ENCODE peak calls at places on chromosomes 13 and 19, in four cellular contexts. One of them, this sample, is unnamed.

GRCh38 chr19:49224856-49225255 is 67.3 kb downstream of the TRPM4 start:
- DNase-seq in left ventricle myocardium inferior: peak
- DNase-seq in AG10803: peak
- DNase-seq in foreskin fibroblast: peak
- DNase-seq in this sample: peak

GRCh38 chr19:41882568-41883462 is at the start of gene ARHGEF1:
- DNase-seq in left ventricle myocardium inferior: peak
- DNase-seq in AG10803: peak
- DNase-seq in foreskin fibroblast: no peak
- DNase-seq in this sample: peak

GRCh38 chr19:35449347-35450043 is 1.4 kb downstream of the FFAR2 start:
- DNase-seq in left ventricle myocardium inferior: no peak
- DNase-seq in AG10803: no peak
- DNase-seq in foreskin fibroblast: no peak
- DNase-seq in this sample: no peak

GRCh38 chr13:45468676-45469075 is 3.9 kb downstream of the COG3 start:
- DNase-seq in left ventricle myocardium inferior: no peak
- DNase-seq in AG10803: no peak
- DNase-seq in foreskin fibroblast: no peak
- DNase-seq in this sample: no peak

GRCh38 chr19:46489445-46490272 is 6.0 kb downstream of the PNMA8B start:
- DNase-seq in left ventricle myocardium inferior: peak
- DNase-seq in AG10803: peak
- DNase-seq in foreskin fibroblast: peak
- DNase-seq in this sample: peak

GRCh38 chr13:54415753-54416366 is 1387.2 kb downstream of the OLFM4 start:
- DNase-seq in left ventricle myocardium inferior: no peak
- DNase-seq in AG10803: no peak
- DNase-seq in foreskin fibroblast: no peak
- DNase-seq in this sample: no peak

GRCh38 chr13:71624641-71625040 is 242.4 kb downstream of the DACH1 start:
- DNase-seq in left ventricle myocardium inferior: no peak
- DNase-seq in AG10803: no peak
- DNase-seq in foreskin fibroblast: no peak
- DNase-seq in this sample: no peak

GRCh38 chr13:19650742-19651141 is 17.3 kb downstream of the MPHOSPH8 start:
- DNase-seq in left ventricle myocardium inferior: no peak
- DNase-seq in AG10803: no peak
- DNase-seq in foreskin fibroblast: no peak
- DNase-seq in this sample: no peak

GRCh38 chr13:71625694-71626093 is 241.3 kb downstream of the DACH1 start:
- DNase-seq in left ventricle myocardium inferior: no peak
- DNase-seq in AG10803: no peak
- DNase-seq in foreskin fibroblast: peak
- DNase-seq in this sample: no peak

GRCh38 chr19:50722248-50723013 is 733 bp upstream of the CLEC11A start:
- DNase-seq in left ventricle myocardium inferior: no peak
- DNase-seq in AG10803: peak
- DNase-seq in foreskin fibroblast: no peak
- DNase-seq in this sample: no peak
- H3K4me3 ChIP-seq in left ventricle myocardium inferior: peak
- H3K4me3 ChIP-seq in AG10803: peak
- H3K4me3 ChIP-seq in foreskin fibroblast: peak
- H3K4me3 ChIP-seq in this sample: no peak

DNA sequence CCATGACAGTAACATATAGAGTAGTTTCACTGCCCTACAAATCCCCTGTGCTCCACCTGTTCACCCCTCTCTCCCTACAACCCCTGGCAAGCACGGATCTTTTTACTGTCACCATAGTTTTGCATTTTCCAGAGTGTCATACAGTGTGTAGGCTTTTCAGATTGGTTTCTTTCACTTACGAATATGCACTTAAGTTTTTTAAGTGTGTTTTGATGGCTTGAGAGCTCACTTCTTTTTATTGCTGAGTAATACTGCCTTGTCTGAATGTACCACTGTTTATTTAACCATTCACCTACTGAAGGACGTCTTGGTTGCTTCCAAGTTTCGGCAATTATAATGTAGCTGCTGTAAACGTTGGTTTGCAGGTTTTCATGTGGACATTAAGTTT is 175.1 kb downstream of the ITGBL1 start:
- DNase-seq in left ventricle myocardium inferior: no peak
- DNase-seq in AG10803: no peak
- DNase-seq in foreskin fibroblast: no peak
- DNase-seq in this sample: no peak
- H3K4me3 ChIP-seq in left ventricle myocardium inferior: peak
- H3K4me3 ChIP-seq in AG10803: peak
- H3K4me3 ChIP-seq in foreskin fibroblast: peak
- H3K4me3 ChIP-seq in this sample: no peak

GRCh38 chr13:41053384-41053826 is 7.9 kb upstream of the WBP4 start:
- DNase-seq in left ventricle myocardium inferior: no peak
- DNase-seq in AG10803: peak
- DNase-seq in foreskin fibroblast: peak
- DNase-seq in this sample: no peak
- H3K4me3 ChIP-seq in left ventricle myocardium inferior: peak
- H3K4me3 ChIP-seq in AG10803: peak
- H3K4me3 ChIP-seq in foreskin fibroblast: peak
- H3K4me3 ChIP-seq in this sample: no peak

DNA sequence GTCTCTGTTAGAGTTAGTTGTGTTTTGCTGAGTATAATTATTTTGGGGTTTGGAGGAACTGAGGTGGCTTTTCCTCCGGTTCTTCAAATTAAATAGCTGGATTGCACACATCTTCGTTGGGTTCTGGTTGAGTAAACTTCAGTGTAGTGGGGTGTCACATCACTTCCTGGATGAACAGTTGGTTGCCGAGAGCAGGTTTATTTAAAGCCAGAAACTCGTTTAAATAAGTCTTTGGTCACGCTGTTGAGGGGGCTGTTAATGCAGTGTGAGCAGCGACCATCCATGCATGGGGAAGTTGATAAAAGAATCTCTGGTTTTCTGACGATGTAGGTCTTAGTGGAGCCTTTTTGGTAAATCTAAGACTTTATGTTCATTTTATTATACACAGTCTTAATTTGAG is 351.2 kb upstream of the ARGLU1 start:
- DNase-seq in left ventricle myocardium inferior: no peak
- DNase-seq in AG10803: no peak
- DNase-seq in foreskin fibroblast: no peak
- DNase-seq in this sample: no peak
- H3K4me3 ChIP-seq in left ventricle myocardium inferior: peak
- H3K4me3 ChIP-seq in AG10803: no peak
- H3K4me3 ChIP-seq in foreskin fibroblast: no peak
- H3K4me3 ChIP-seq in this sample: no peak

This sample was measured in testis.